ENCODE peak calls at places on chromosomes 5 and 9, in ten cellular contexts. V, J, H, N, B, X, C, S, K and D are unnamed samples.

GRCh38 chr9:31588010-31588409 is 796.4 kb upstream of the ACO1 start:
- DNase-seq in K (no peak), J (no peak), N (no peak), X (no peak), S (peak), V (no peak), H (no peak), C (no peak), B (no peak), D (no peak)

GRCh38 chr9:96232539-96233241 is 69.3 kb downstream of the HSD17B3 start:
- DNase-seq in V (peak), K (no peak), C (peak), N (peak), J (no peak), B (peak), H (peak), X (peak), S (peak), D (peak)

GRCh38 chr9:4741365-4742031 is 496 bp upstream of the AK3 start:
- DNase-seq in V (peak), K (no peak), S (peak), J (no peak), C (peak), X (no peak), B (peak), N (peak), H (no peak), D (peak)

GRCh38 chr5:100834519-100834918 is 68.6 kb downstream of the ST8SIA4 start:
- DNase-seq in S (no peak), B (no peak), J (no peak), C (no peak), K (no peak), H (no peak), X (no peak), V (no peak), N (no peak), D (no peak)

GRCh38 chr5:172659909-172660628 is 19.0 kb downstream of the NEURL1B start:
- DNase-seq in V (peak), K (no peak), X (peak), B (peak), J (no peak), N (peak), H (no peak), C (peak), S (peak), D (peak)

GRCh38 chr5:59124983-59125960 is 542.4 kb downstream of the RAB3C start:
- DNase-seq in X (no peak), H (no peak), S (peak), V (no peak), J (no peak), K (no peak), N (no peak), C (no peak), B (no peak), D (peak)

GRCh38 chr9:137114220-137114612 is 317 bp downstream of the DPP7 start:
- DNase-seq in S (no peak), H (no peak), N (no peak), C (no peak), B (no peak), V (no peak), J (no peak), K (no peak), X (no peak), D (no peak)

GRCh38 chr5:179821298-179822058 is 773 bp downstream of the SQSTM1 start:
- DNase-seq in V (peak), K (peak), C (peak), J (peak), H (peak), B (peak), S (peak), X (peak), N (peak), D (peak)

GRCh38 chr9:133892193-133892920 is 99.8 kb downstream of the VAV2 start:
- DNase-seq in J (no peak), C (peak), B (no peak), N (no peak), V (no peak), H (no peak), S (peak), X (no peak), K (no peak), D (peak)

GRCh38 chr9:76161546-76161945 is 232.7 kb downstream of the RFK start:
- DNase-seq in C (no peak), J (no peak), H (no peak), K (no peak), X (no peak), V (peak), S (no peak), B (peak), N (peak), D (no peak)

GRCh38 chr5:135538261-135538660 is 2.5 kb upstream of the NEUROG1 start:
- DNase-seq in X (no peak), N (no peak), V (no peak), J (no peak), S (no peak), B (no peak), H (no peak), C (no peak), K (no peak), D (no peak)

GRCh38 chr9:113461943-113462342 is 1.6 kb upstream of the RGS3 start:
- DNase-seq in V (no peak), K (no peak), X (no peak), B (no peak), N (no peak), H (no peak), J (no peak), S (no peak), C (no peak), D (no peak)

GRCh38 chr9:113164536-113165300 is 13.9 kb downstream of the SLC31A2 start:
- DNase-seq in V (peak), N (peak), J (no peak), S (no peak), C (no peak), H (no peak), B (peak), K (no peak), X (no peak), D (no peak)

GRCh38 chr9:34809504-34810186 is 99.7 kb upstream of the CCL21 start:
- DNase-seq in K (no peak), H (no peak), N (peak), J (no peak), S (no peak), X (no peak), B (peak), C (no peak), V (no peak), D (no peak)

GRCh38 chr9:126057036-126057435 is 269.6 kb upstream of the MVB12B start:
- DNase-seq in S (peak), N (no peak), K (no peak), X (no peak), H (no peak), V (no peak), J (no peak), C (no peak), B (no peak), D (no peak)

GRCh38 chr5:83785176-83785668 is 64.6 kb upstream of the HAPLN1 start:
- DNase-seq in S (no peak), B (no peak), V (no peak), X (no peak), J (no peak), C (no peak), H (no peak), N (no peak), K (no peak), D (no peak)

GRCh38 chr5:108361239-108361638 is 20.7 kb downstream of the FBXL17 start:
- DNase-seq in K (no peak), S (no peak), V (no peak), C (no peak), J (no peak), H (no peak), X (no peak), B (no peak), N (no peak), D (no peak)

GRCh38 chr9:98146101-98146991 is 27.3 kb upstream of the TRIM14 start:
- DNase-seq in N (no peak), X (no peak), S (no peak), C (peak), B (peak), K (no peak), V (no peak), H (no peak), J (no peak), D (peak)

GRCh38 chr5:60521379-60522298 is 178.3 kb downstream of the DEPDC1B start:
- DNase-seq in N (peak), B (no peak), H (no peak), X (no peak), S (no peak), C (no peak), V (no peak), K (no peak), J (no peak), D (no peak)

GRCh38 chr5:95791751-95792150 is 30.8 kb downstream of the GLRX start:
- DNase-seq in V (no peak), B (no peak), X (no peak), J (no peak), K (no peak), S (no peak), H (no peak), N (no peak), C (no peak), D (no peak)

GRCh38 chr9:122053951-122054350 is 39.2 kb downstream of the TTLL11 start:
- DNase-seq in S (no peak), N (no peak), X (no peak), K (no peak), J (no peak), C (no peak), H (no peak), B (peak), V (no peak), D (no peak)

GRCh38 chr5:137446611-137447010 is 52.5 kb downstream of the SPOCK1 start:
- DNase-seq in V (no peak), K (no peak), N (no peak), X (no peak), H (no peak), C (no peak), B (no peak), S (no peak), J (no peak), D (no peak)

GRCh38 chr9:70229579-70229978 is 29.2 kb upstream of the SMC5 start:
- DNase-seq in X (no peak), S (peak), H (no peak), C (no peak), K (no peak), B (peak), N (peak), V (no peak), J (no peak), D (no peak)

GRCh38 chr5:83145882-83146331 is 68.6 kb downstream of the XRCC4 start:
- DNase-seq in C (no peak), H (no peak), K (no peak), V (no peak), B (peak), J (no peak), S (no peak), X (no peak), N (peak), D (no peak)

GRCh38 chr5:109252731-109253130 is 157.0 kb downstream of the PJA2 start:
- DNase-seq in K (no peak), N (no peak), C (no peak), V (no peak), X (no peak), S (no peak), B (no peak), H (no peak), J (no peak), D (no peak)

GRCh38 chr9:87512321-87512720 is 14.7 kb downstream of the DAPK1 start:
- DNase-seq in X (no peak), J (no peak), K (no peak), C (no peak), V (no peak), H (no peak), S (peak), B (no peak), N (no peak), D (no peak)

GRCh38 chr9:103899836-103900235 is 194.3 kb upstream of the SMC2 start:
- DNase-seq in C (no peak), B (no peak), V (no peak), H (no peak), S (no peak), J (no peak), K (no peak), X (no peak), N (no peak), D (no peak)

GRCh38 chr5:161385080-161385479 is 161.4 kb downstream of the GABRB2 start:
- DNase-seq in J (no peak), S (no peak), B (no peak), H (no peak), N (no peak), X (no peak), C (no peak), V (no peak), K (no peak), D (no peak)

GRCh38 chr9:124513374-124513994 is 6.3 kb upstream of the NR5A1 start:
- DNase-seq in V (no peak), K (peak), N (no peak), C (no peak), X (no peak), S (no peak), J (no peak), H (no peak), B (no peak), D (no peak)

GRCh38 chr5:163565931-163566608 is 60.7 kb downstream of the MAT2B start:
- DNase-seq in B (no peak), V (no peak), N (no peak), H (peak), K (no peak), X (no peak), C (peak), J (peak), S (no peak), D (no peak)

GRCh38 chr9:2424564-2425153 is 196.9 kb upstream of the VLDLR start:
- DNase-seq in H (no peak), B (no peak), J (no peak), V (no peak), K (no peak), X (no peak), S (no peak), N (no peak), C (no peak), D (no peak)

GRCh38 chr9:63859475-63860215 is 1425.4 kb downstream of the FOXD4L5 start:
- DNase-seq in B (peak), C (no peak), N (no peak), J (no peak), V (peak), X (no peak), S (no peak), H (peak), K (no peak), D (peak)

GRCh38 chr5:168408561-168409321 is 77.5 kb upstream of the RARS1 start:
- DNase-seq in X (no peak), B (peak), N (no peak), C (no peak), H (no peak), J (no peak), K (no peak), V (no peak), S (no peak), D (no peak)

GRCh38 chr5:52657231-52657645 is 130.5 kb upstream of the ITGA1 start:
- DNase-seq in B (peak), K (no peak), X (no peak), H (no peak), V (no peak), J (no peak), S (peak), N (peak), C (no peak), D (no peak)

GRCh38 chr9:73219985-73220626 is 68.4 kb downstream of the ANXA1 start:
- DNase-seq in B (peak), X (no peak), C (no peak), V (no peak), K (no peak), S (no peak), H (no peak), N (no peak), J (no peak), D (no peak)

GRCh38 chr9:91071185-91071990 is 269.8 kb downstream of the SYK start:
- DNase-seq in N (peak), V (peak), C (no peak), X (no peak), B (peak), J (no peak), K (no peak), H (no peak), S (no peak), D (no peak)

GRCh38 chr9:135797507-135798302 is 95.7 kb downstream of the KCNT1 start:
- DNase-seq in B (peak), H (no peak), N (peak), J (peak), C (no peak), K (no peak), S (no peak), V (peak), X (no peak), D (peak)

GRCh38 chr5:129440424-129440823 is 19.7 kb upstream of the ADAMTS19 start:
- DNase-seq in N (no peak), C (no peak), J (no peak), V (no peak), S (no peak), B (no peak), H (no peak), K (no peak), X (no peak), D (no peak)

GRCh38 chr5:16924201-16924600 is 11.9 kb downstream of the MYO10 start:
- DNase-seq in C (no peak), V (no peak), X (no peak), S (no peak), N (no peak), H (no peak), B (no peak), K (no peak), J (no peak), D (no peak)

GRCh38 chr9:33437235-33437634 is 10.2 kb downstream of the AQP3 start:
- DNase-seq in B (no peak), H (no peak), C (no peak), X (no peak), J (no peak), V (no peak), N (no peak), S (no peak), K (no peak), D (no peak)